ENCODE peak calls at places on chromosome 6, in eight cellular contexts. F is HCT116, O is HL-60, T is esophagus muscularis mucosa, L is spleen, K is stomach, S is GM23338, E is HepG2. N is an unnamed sample.
A peak's percentile ranks its signal among the peaks of the same experiment; 100 is the strongest.

GRCh38 chr6:112235956-112236355 is 18.4 kb downstream of the LAMA4 start:
- DNase-seq in F (no peak), O (no peak), T (no peak), L (no peak), K (no peak), S (no peak), E (no peak), N (no peak)

GRCh38 chr6:34484899-34485298 is 19.0 kb downstream of the PACSIN1 start:
- DNase-seq in F (peak; percentile 28), O (peak; percentile 27), T (no peak), L (peak; percentile 62), K (no peak), S (no peak), E (no peak), N (no peak)

GRCh38 chr6:161486326-161486725 is 212.5 kb upstream of the AGPAT4 start:
- DNase-seq in F (peak; percentile 41), O (no peak), T (no peak), L (no peak), K (no peak), S (no peak), E (no peak), N (no peak)

GRCh38 chr6:41677430-41678045 is 39.3 kb downstream of the MDFI start:
- DNase-seq in F (no peak), O (no peak), T (no peak), L (peak; percentile 44), K (no peak), S (peak; percentile 35), E (no peak), N (no peak)

GRCh38 chr6:105873256-105873704 is 212.9 kb upstream of the PRDM1 start:
- DNase-seq in F (no peak), O (no peak), T (no peak), L (no peak), K (no peak), S (no peak), E (no peak), N (no peak)

GRCh38 chr6:119347466-119348307 is 1.9 kb downstream of the MAN1A1 start:
- DNase-seq in F (no peak), O (peak; percentile 23), T (no peak), L (peak; percentile 91), K (peak; percentile 52), S (peak; percentile 9), E (peak; percentile 96), N (no peak)

GRCh38 chr6:81697564-81697963 is 54.9 kb downstream of the TENT5A start:
- DNase-seq in F (no peak), O (no peak), T (no peak), L (no peak), K (no peak), S (no peak), E (peak; percentile 3), N (no peak)

GRCh38 chr6:157221049-157221816 is 102.1 kb downstream of the TMEM242 start:
- DNase-seq in F (peak; percentile 63), O (peak; percentile 45), T (no peak), L (peak; percentile 95), K (peak; percentile 95), S (peak; percentile 81), E (peak; percentile 69), N (peak; percentile 88)

GRCh38 chr6:124480021-124480430 is 482.2 kb upstream of the RNF217 start:
- DNase-seq in F (no peak), O (no peak), T (no peak), L (no peak), K (no peak), S (no peak), E (no peak), N (no peak)

GRCh38 chr6:2203264-2203663 is 42.1 kb downstream of the GMDS start:
- DNase-seq in F (no peak), O (no peak), T (no peak), L (no peak), K (no peak), S (no peak), E (no peak), N (no peak)

GRCh38 chr6:167760979-167761793 is 65.5 kb upstream of the AFDN start:
- DNase-seq in F (no peak), O (no peak), T (no peak), L (peak; percentile 53), K (peak; percentile 76), S (no peak), E (peak; percentile 85), N (peak; percentile 67)

GRCh38 chr6:167759912-167760311 is 66.8 kb upstream of the AFDN start:
- DNase-seq in F (no peak), O (no peak), T (no peak), L (peak; percentile 74), K (no peak), S (no peak), E (no peak), N (no peak)

GRCh38 chr6:167763056-167763944 is 63.4 kb upstream of the AFDN start:
- DNase-seq in F (no peak), O (no peak), T (no peak), L (peak; percentile 19), K (no peak), S (no peak), E (no peak), N (no peak)

GRCh38 chr6:167762259-167762962 is 64.3 kb upstream of the AFDN start:
- DNase-seq in F (no peak), O (no peak), T (no peak), L (no peak), K (no peak), S (no peak), E (peak; percentile 99), N (no peak)

DNA sequence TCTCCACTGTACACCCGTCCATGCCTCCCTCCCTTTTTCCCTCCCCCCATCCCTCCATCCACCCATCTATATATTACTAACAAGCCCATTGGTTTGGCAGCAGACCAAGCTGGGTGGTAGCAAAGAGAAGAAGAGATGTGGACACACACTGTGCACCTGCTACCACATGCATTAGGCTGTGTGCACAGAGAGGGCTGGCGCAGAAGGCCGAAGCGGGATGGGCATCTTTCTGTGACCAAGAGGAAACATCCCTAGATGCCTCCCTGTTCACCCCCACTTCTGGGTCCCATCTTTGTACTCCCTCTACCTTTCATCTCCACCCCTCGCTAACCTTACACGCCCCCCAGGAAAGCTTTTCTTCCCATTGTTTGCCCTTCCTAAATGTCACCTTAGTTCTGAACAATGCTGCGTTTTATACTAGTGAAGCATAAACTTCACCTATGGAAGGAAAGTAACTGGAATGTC is 64.9 kb upstream of the AFDN start:
- DNase-seq in F (no peak), O (no peak), T (no peak), L (peak; percentile 50), K (no peak), S (no peak), E (peak; percentile 73), N (no peak)
- H3K27ac ChIP-seq in F (no peak overlapping the region), O (no peak overlapping the region), T (no peak overlapping the region), L (no peak overlapping the region), K (no peak overlapping the region), S (no peak overlapping the region), E (peak overlapping the region; percentile 97), N (peak overlapping the region; percentile 70)

GRCh38 chr6:49453221-49453620 is 9.8 kb downstream of the MMUT start:
- DNase-seq in F (no peak), O (no peak), T (no peak), L (no peak), K (no peak), S (peak; percentile 45), E (peak; percentile 6), N (no peak)

GRCh38 chr6:49457771-49458170 is 5.3 kb downstream of the MMUT start:
- DNase-seq in F (no peak), O (no peak), T (no peak), L (no peak), K (no peak), S (no peak), E (no peak), N (no peak)

GRCh38 chr6:49454787-49455709 is 8.0 kb downstream of the MMUT start:
- DNase-seq in F (no peak), O (no peak), T (no peak), L (no peak), K (no peak), S (no peak), E (no peak), N (no peak)
- TF ChIP-seq POLR2AphosphoS5 in F (no peak), O (no peak), T (no peak), L (no peak), K (no peak), S (no peak), E (no peak), N (no peak)

GRCh38 chr6:44278774-44279697 is 8.8 kb downstream of the TMEM151B start:
- DNase-seq in F (no peak), O (no peak), T (no peak), L (no peak), K (no peak), S (no peak), E (no peak), N (no peak)
- H3K27ac ChIP-seq in F (no peak overlapping the region), O (no peak overlapping the region), T (no peak overlapping the region), L (no peak overlapping the region), K (no peak overlapping the region), S (no peak overlapping the region), E (no peak overlapping the region), N (no peak overlapping the region)

DNA sequence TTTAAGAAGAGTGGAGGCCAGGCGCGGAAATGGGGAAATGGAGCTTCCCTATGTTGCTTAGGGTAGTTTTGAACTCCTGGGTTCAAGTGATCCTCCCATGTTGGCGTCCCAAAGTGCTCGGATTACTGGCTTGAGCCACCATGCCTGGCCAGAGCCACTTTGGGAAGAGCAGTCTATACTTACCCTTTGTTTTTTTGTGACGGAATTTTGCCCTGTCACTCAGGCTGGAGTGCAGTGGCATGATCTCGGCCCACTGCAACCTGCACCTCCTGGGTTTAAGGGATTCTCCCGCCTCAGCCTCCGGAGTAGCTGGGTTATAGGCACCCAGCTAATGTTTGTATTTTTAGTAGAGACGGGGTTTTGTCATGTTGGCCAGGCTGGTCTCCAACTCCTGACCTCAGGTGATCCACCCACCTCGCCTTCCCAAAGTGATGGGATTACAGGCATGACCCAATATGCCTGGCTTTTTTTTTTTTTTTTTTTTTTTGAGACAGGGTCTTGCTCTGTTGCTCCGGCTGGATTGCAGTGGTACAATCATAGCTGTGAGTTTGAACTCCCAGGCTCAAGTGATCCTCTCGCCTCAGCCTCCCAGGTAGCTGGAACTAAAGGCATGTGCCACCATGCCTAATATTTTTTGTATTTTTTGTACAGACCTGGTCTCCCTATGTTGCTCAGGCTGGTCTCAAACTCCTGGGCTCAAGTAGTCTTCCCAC is 18.0 kb downstream of the PPP1R10 start:
- DNase-seq in F (no peak), O (no peak), T (no peak), L (no peak), K (no peak), S (no peak), E (no peak), N (no peak)
- TF ChIP-seq POLR2AphosphoS5 in F (peak; percentile 55), O (no peak), T (no peak), L (no peak), K (peak; percentile 1), S (peak; percentile 18), E (peak; percentile 21), N (no peak)

GRCh38 chr6:152261179-152261578 is 376.0 kb downstream of the SYNE1 start:
- DNase-seq in F (no peak), O (no peak), T (no peak), L (no peak), K (no peak), S (no peak), E (no peak), N (no peak)
- H3K27ac ChIP-seq in F (no peak overlapping the region), O (no peak overlapping the region), T (peak overlapping the region; percentile 27), L (no peak overlapping the region), K (no peak overlapping the region), S (no peak overlapping the region), E (no peak overlapping the region), N (no peak overlapping the region)